ENCODE peak calls at places on chromosome 1, in five cellular contexts. M, Q, F, I and H are unnamed samples.

GRCh38 chr1:198986041-198986440 is 347.2 kb downstream of the PTPRC start:
- DNase-seq in Q (no peak), I (peak), F (no peak), M (no peak), H (no peak)

GRCh38 chr1:172206256-172206655 is 214.2 kb upstream of the C1orf105 start:
- DNase-seq in Q (no peak), F (no peak), M (no peak), I (no peak), H (no peak)

GRCh38 chr1:8661185-8662110 is 156.0 kb downstream of the RERE start:
- DNase-seq in I (peak), M (peak), F (no peak), Q (peak), H (no peak)

GRCh38 chr1:41840592-41841246 is 78.0 kb downstream of the HIVEP3 start:
- DNase-seq in M (no peak), Q (no peak), F (peak), I (peak), H (no peak)

GRCh38 chr1:24635195-24635843 is 7.8 kb upstream of the SRRM1 start:
- DNase-seq in M (no peak), I (peak), Q (peak), F (no peak), H (no peak)

GRCh38 chr1:2275796-2276536 is 47.8 kb downstream of the SKI start:
- DNase-seq in M (no peak), Q (no peak), I (peak), F (peak), H (no peak)

GRCh38 chr1:61322769-61323168 is 240.4 kb downstream of the NFIA start:
- DNase-seq in F (no peak), M (no peak), I (peak), Q (no peak), H (no peak)

GRCh38 chr1:47684518-47684917 is 246.7 kb downstream of the FOXD2 start:
- DNase-seq in M (no peak), Q (no peak), I (no peak), F (no peak), H (no peak)

GRCh38 chr1:154943649-154944421 is 7.3 kb upstream of the PMVK start:
- DNase-seq in M (no peak), Q (no peak), F (peak), I (no peak), H (no peak)

GRCh38 chr1:67691712-67692111 is 6.7 kb downstream of the GADD45A start:
- DNase-seq in I (no peak), Q (no peak), F (no peak), M (no peak), H (no peak)

GRCh38 chr1:99726818-99727217 is 39.6 kb downstream of the FRRS1 start:
- DNase-seq in M (no peak), I (no peak), F (no peak), Q (no peak), H (no peak)

GRCh38 chr1:236860674-236861073 is 65.6 kb downstream of the MTR start:
- DNase-seq in M (no peak), F (no peak), Q (no peak), I (no peak), H (no peak)

GRCh38 chr1:179252606-179253005 is 23.1 kb upstream of the ABL2 start:
- DNase-seq in M (no peak), Q (no peak), I (no peak), F (no peak), H (no peak)

GRCh38 chr1:818611-819291 is 105.0 kb upstream of the SAMD11 start:
- DNase-seq in M (no peak), Q (no peak), I (no peak), F (no peak), H (peak)

GRCh38 chr1:197685785-197686184 is 89.5 kb downstream of the DENND1B start:
- DNase-seq in Q (no peak), I (no peak), F (no peak), M (no peak), H (no peak)

GRCh38 chr1:5876251-5876650 is 116.0 kb downstream of the NPHP4 start:
- DNase-seq in I (no peak), Q (no peak), M (no peak), F (no peak), H (no peak)

GRCh38 chr1:173140733-173141132 is 66.4 kb downstream of the TNFSF4 start:
- DNase-seq in Q (no peak), I (no peak), F (no peak), M (no peak), H (no peak)

GRCh38 chr1:81801032-81801833 is 499 bp downstream of the ADGRL2 start:
- DNase-seq in I (peak), F (peak), M (peak), Q (peak), H (peak)

GRCh38 chr1:32892368-32893197 is 6.3 kb downstream of the HPCA start:
- DNase-seq in Q (no peak), F (peak), I (no peak), M (no peak), H (no peak)

GRCh38 chr1:222105861-222106260 is 364.0 kb upstream of the DUSP10 start:
- DNase-seq in Q (no peak), M (no peak), F (no peak), I (no peak), H (peak)

GRCh38 chr1:25232866-25233784 is 823 bp upstream of the SYF2 start:
- DNase-seq in I (peak), Q (no peak), M (peak), F (peak), H (peak)

GRCh38 chr1:8389962-8390535 is 72.1 kb downstream of the SLC45A1 start:
- DNase-seq in M (no peak), I (no peak), Q (no peak), F (no peak), H (no peak)

GRCh38 chr1:204046346-204046745 is 26.6 kb upstream of the SOX13 start:
- DNase-seq in I (no peak), Q (no peak), F (peak), M (no peak), H (no peak)

GRCh38 chr1:201610806-201611205 is 71.9 kb downstream of the NAV1 start:
- DNase-seq in I (no peak), Q (no peak), F (no peak), M (no peak), H (no peak)

GRCh38 chr1:87615917-87616316 is 287.2 kb downstream of the LMO4 start:
- DNase-seq in I (no peak), Q (no peak), M (no peak), F (no peak), H (no peak)

GRCh38 chr1:27332536-27333281 is 9.1 kb upstream of the SYTL1 start:
- DNase-seq in Q (no peak), I (no peak), M (no peak), F (peak), H (no peak)

GRCh38 chr1:240029418-240029817 is 62.3 kb upstream of the FMN2 start:
- DNase-seq in F (no peak), M (no peak), Q (peak), I (no peak), H (no peak)

GRCh38 chr1:73800376-73800775 is 397.6 kb downstream of the LRRIQ3 start:
- DNase-seq in I (peak), M (no peak), F (no peak), Q (peak), H (no peak)

GRCh38 chr1:157193702-157194391 is 55.7 kb upstream of the ETV3 start:
- DNase-seq in F (peak), M (no peak), I (peak), Q (peak), H (peak)

GRCh38 chr1:205700865-205701401 is 20.6 kb upstream of the SLC45A3 start:
- DNase-seq in Q (no peak), F (peak), M (no peak), I (no peak), H (no peak)